ENCODE peak calls at places on chromosomes 13 and 19, in four cellular contexts. J is K562, E is GM12878, U is HepG2. R is an unnamed sample.

GRCh38 chr13:44768233-44768632 is 192.1 kb upstream of the TSC22D1 start:
- DNase-seq in J (no peak), E (peak), U (no peak), R (no peak)

GRCh38 chr13:35720690-35721554 is 244.4 kb upstream of the MAB21L1 start:
- DNase-seq in J (peak), E (no peak), U (peak), R (peak)

GRCh38 chr19:44050740-44051653 is 839 bp upstream of the ZNF223 start:
- DNase-seq in J (no peak), E (no peak), U (no peak), R (no peak)

GRCh38 chr13:20148501-20149183 is 12.2 kb downstream of the GJA3 start:
- DNase-seq in J (no peak), E (no peak), U (no peak), R (no peak)

GRCh38 chr19:48552406-48553322 is 692 bp downstream of the SULT2B1 start:
- DNase-seq in J (no peak), E (no peak), U (no peak), R (no peak)

GRCh38 chr19:44718441-44719261 is 19.7 kb downstream of the CEACAM16 start:
- DNase-seq in J (no peak), E (no peak), U (peak), R (no peak)

GRCh38 chr13:99442273-99442895 is 58.9 kb upstream of the TM9SF2 start:
- DNase-seq in J (peak), E (no peak), U (peak), R (peak)

GRCh38 chr19:21092107-21092506 is 10.1 kb downstream of the ZNF714 start:
- DNase-seq in J (no peak), E (no peak), U (peak), R (no peak)

GRCh38 chr13:113814435-113814821 is 49.4 kb downstream of the GAS6 start:
- DNase-seq in J (no peak), E (no peak), U (no peak), R (no peak)

GRCh38 chr13:32911506-32911905 is 104.7 kb upstream of the KL start:
- DNase-seq in J (no peak), E (no peak), U (peak), R (peak)

GRCh38 chr13:90622547-90622946 is 724.9 kb upstream of the MIR17HG start:
- DNase-seq in J (peak), E (no peak), U (no peak), R (no peak)

GRCh38 chr19:48509467-48510194 is 2.0 kb downstream of the LMTK3 start:
- DNase-seq in J (peak), E (no peak), U (no peak), R (no peak)

GRCh38 chr19:2150794-2151338 is 500 bp downstream of the AP3D1 start:
- DNase-seq in J (peak), E (no peak), U (no peak), R (no peak)

GRCh38 chr13:104592127-104592526 is 1525.9 kb upstream of the SLC10A2 start:
- DNase-seq in J (no peak), E (no peak), U (no peak), R (no peak)

GRCh38 chr13:59391696-59392095 is 772.0 kb downstream of the DIAPH3 start:
- DNase-seq in J (peak), E (peak), U (peak), R (peak)

GRCh38 chr13:26459276-26460131 is 98.0 kb upstream of the WASF3 start:
- DNase-seq in J (no peak), E (no peak), U (no peak), R (no peak)

GRCh38 chr19:47693489-47693888 is 19.7 kb upstream of the EHD2 start:
- DNase-seq in J (no peak), E (no peak), U (no peak), R (no peak)

GRCh38 chr13:43878897-43879322 is 630 bp downstream of the CCDC122 start:
- DNase-seq in J (no peak), E (peak), U (peak), R (peak)

GRCh38 chr13:45341799-45342584 is 1.0 kb upstream of the TPT1 start:
- DNase-seq in J (no peak), E (no peak), U (no peak), R (peak)

GRCh38 chr13:40149611-40150283 is 494.3 kb downstream of the COG6 start:
- DNase-seq in J (no peak), E (no peak), U (no peak), R (no peak)

GRCh38 chr19:30228726-30229523 is 143.3 kb upstream of the ZNF536 start:
- DNase-seq in J (no peak), E (no peak), U (no peak), R (no peak)

GRCh38 chr19:38125238-38125637 is 98.8 kb downstream of the DPF1 start:
- DNase-seq in J (no peak), E (no peak), U (no peak), R (no peak)

GRCh38 chr13:94435604-94436226 is 43.8 kb downstream of the DCT start:
- DNase-seq in J (peak), E (no peak), U (peak), R (peak)

GRCh38 chr13:44146162-44146561 is 227.5 kb upstream of the SERP2 start:
- DNase-seq in J (no peak), E (no peak), U (no peak), R (no peak)

GRCh38 chr19:1065606-1066109 is 1.3 kb upstream of the ARHGAP45 start:
- DNase-seq in J (no peak), E (no peak), U (no peak), R (no peak)

GRCh38 chr13:107277911-107278310 is 710.0 kb upstream of the ARGLU1 start:
- DNase-seq in J (no peak), E (no peak), U (no peak), R (no peak)

GRCh38 chr13:30373727-30374126 is 48.6 kb upstream of the UBE2L5 start:
- DNase-seq in J (no peak), E (peak), U (no peak), R (no peak)

GRCh38 chr19:29858000-29858596 is 46.3 kb downstream of the CCNE1 start:
- DNase-seq in J (peak), E (no peak), U (no peak), R (peak)

DNA sequence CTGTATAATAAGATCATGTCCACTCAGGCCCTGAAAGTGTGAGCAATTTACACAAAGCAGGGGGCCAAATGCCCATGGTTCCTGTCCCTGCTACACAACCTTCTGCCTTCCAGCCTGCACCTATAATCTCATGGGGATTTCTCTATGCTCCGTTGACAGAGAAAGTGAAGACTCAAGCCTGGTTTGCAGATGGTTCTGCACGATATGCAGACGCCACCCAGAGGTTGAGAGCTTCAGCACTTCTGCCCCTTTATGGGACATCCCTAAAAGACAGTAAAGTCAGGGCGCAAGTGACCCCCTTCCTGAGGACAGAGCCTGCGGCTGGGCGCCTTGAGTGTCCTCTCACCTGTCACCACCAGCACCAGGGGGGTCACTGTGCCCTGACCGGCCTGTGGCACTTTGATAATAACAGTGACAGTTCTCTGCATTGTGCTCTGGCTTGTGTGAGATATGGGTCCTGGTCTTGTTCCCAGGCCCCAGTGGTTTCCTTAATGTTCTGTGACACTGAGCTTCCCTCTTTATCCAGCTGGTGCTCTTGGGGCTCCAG is 15.1 kb downstream of the LILRA5 start:
- DNase-seq in J (peak), E (no peak), U (no peak), R (no peak)
- TF ChIP-seq FOXM1 in J (no peak), E (no peak), U (no peak), R (no peak)

DNA sequence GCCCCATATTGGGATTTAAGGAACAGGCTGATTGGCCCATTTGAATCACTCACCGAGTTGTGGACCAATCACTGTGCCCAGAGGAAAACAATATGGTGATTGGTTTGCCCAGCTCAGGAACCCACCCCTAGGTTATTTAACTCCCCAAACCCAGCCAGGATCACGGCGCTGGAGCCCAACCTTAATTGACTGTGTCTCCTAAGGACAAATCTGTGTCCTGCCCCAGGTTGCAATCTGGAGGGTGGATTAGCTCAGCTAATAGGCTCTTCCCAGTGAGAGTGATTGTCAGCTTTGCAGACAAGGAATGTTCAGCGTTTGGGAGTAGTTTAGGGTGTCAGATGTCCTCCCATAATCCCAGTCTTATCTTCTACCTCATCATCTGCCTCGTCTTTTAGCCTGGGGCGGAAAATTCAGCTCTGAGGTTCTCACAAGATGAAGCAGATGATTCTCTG is 3.5 kb upstream of the ZNF358 start:
- DNase-seq in J (peak), E (no peak), U (no peak), R (no peak)
- TF ChIP-seq TARDBP in J (no peak), E (no peak), U (no peak), R (no peak)

DNA sequence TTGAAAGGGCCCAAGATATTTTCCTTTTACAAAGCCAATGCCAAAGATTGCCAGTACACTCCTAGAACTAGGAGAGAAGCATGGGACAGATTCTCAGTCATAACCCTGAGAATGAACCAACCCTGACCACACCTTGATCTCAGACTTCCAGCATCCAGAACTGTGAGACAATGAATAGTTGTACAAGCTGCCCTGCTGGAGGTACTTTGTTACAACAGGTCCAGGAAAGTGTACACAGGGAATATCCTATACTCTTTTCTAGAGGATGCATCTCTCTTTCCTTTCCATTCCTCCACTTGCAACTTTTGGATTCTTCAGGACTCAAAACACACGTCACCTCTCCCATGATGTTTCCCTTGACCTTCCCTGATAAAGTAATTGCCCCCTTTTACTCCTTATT is 325.7 kb downstream of the RFC3 start:
- DNase-seq in J (no peak), E (no peak), U (no peak), R (no peak)
- TF ChIP-seq FOXM1 in J (no peak), E (no peak), U (no peak), R (no peak)

DNA sequence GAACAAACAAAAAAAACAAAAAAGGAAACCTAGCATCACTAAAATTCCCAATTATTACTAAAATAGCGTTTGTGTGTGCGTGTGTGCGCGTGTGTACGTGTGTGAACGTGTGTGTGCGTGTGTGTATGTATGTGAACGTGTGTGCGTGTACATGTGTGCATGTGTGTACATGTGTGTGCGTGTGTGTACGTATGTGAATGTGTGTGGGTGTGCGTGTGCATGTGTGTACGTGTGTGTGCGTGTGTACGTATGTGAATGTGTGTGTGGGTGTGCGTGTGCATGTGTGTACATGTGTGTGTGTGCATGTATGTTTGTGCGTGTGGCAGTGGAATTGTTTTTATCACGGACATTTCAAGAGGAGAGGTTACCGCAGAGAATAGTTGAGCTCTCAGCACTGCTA is 21.6 kb downstream of the CATSPERD start:
- DNase-seq in J (no peak), E (no peak), U (no peak), R (no peak)
- TF ChIP-seq TARDBP in J (no peak), E (no peak), U (no peak), R (no peak)